ENCODE peak calls at places on chromosome X, in seven cellular contexts. One of them, this sample, is unnamed.

GRCh38 chrX:124033821-124034220 is 72.3 kb downstream of the STAG2 start:
- DNase-seq in GM04503: no peak
- DNase-seq in lower leg skin: no peak
- DNase-seq in amniotic stem cell: peak
- DNase-seq in glutamatergic neuron: no peak
- DNase-seq in stimulated activated CD4-positive, alpha-beta T cell treated with anti-CD3 and anti-CD28 coated beads, Interleukin-15, amount 100 ng/mL, for 48 hours: no peak
- DNase-seq in NCI-H2171 treated with DMSO at 0.1 percent for 48 hours: no peak
- DNase-seq in this sample: no peak

GRCh38 chrX:103254171-103254824 is 657 bp downstream of the TCEAL8 start:
- DNase-seq in GM04503: no peak
- DNase-seq in lower leg skin: no peak
- DNase-seq in amniotic stem cell: no peak
- DNase-seq in glutamatergic neuron: peak
- DNase-seq in stimulated activated CD4-positive, alpha-beta T cell treated with anti-CD3 and anti-CD28 coated beads, Interleukin-15, amount 100 ng/mL, for 48 hours: peak
- DNase-seq in NCI-H2171 treated with DMSO at 0.1 percent for 48 hours: peak
- DNase-seq in this sample: peak

GRCh38 chrX:22135994-22136684 is 104.0 kb downstream of the PHEX start:
- DNase-seq in GM04503: no peak
- DNase-seq in lower leg skin: no peak
- DNase-seq in amniotic stem cell: peak
- DNase-seq in glutamatergic neuron: no peak
- DNase-seq in stimulated activated CD4-positive, alpha-beta T cell treated with anti-CD3 and anti-CD28 coated beads, Interleukin-15, amount 100 ng/mL, for 48 hours: no peak
- DNase-seq in NCI-H2171 treated with DMSO at 0.1 percent for 48 hours: peak
- DNase-seq in this sample: peak

GRCh38 chrX:56764975-56765791 is 36.1 kb downstream of the NBDY start:
- DNase-seq in GM04503: no peak
- DNase-seq in lower leg skin: peak
- DNase-seq in amniotic stem cell: no peak
- DNase-seq in glutamatergic neuron: no peak
- DNase-seq in stimulated activated CD4-positive, alpha-beta T cell treated with anti-CD3 and anti-CD28 coated beads, Interleukin-15, amount 100 ng/mL, for 48 hours: no peak
- DNase-seq in NCI-H2171 treated with DMSO at 0.1 percent for 48 hours: no peak
- DNase-seq in this sample: no peak

GRCh38 chrX:104565791-104566687 is at the start of gene IL1RAPL2:
- DNase-seq in GM04503: no peak
- DNase-seq in lower leg skin: no peak
- DNase-seq in amniotic stem cell: no peak
- DNase-seq in glutamatergic neuron: peak
- DNase-seq in stimulated activated CD4-positive, alpha-beta T cell treated with anti-CD3 and anti-CD28 coated beads, Interleukin-15, amount 100 ng/mL, for 48 hours: no peak
- DNase-seq in NCI-H2171 treated with DMSO at 0.1 percent for 48 hours: no peak
- DNase-seq in this sample: peak

GRCh38 chrX:15177316-15177715 is 92.6 kb downstream of the ASB9 start:
- DNase-seq in GM04503: no peak
- DNase-seq in lower leg skin: no peak
- DNase-seq in amniotic stem cell: no peak
- DNase-seq in glutamatergic neuron: no peak
- DNase-seq in stimulated activated CD4-positive, alpha-beta T cell treated with anti-CD3 and anti-CD28 coated beads, Interleukin-15, amount 100 ng/mL, for 48 hours: no peak
- DNase-seq in NCI-H2171 treated with DMSO at 0.1 percent for 48 hours: no peak
- DNase-seq in this sample: no peak

GRCh38 chrX:8364369-8365141 is 100.1 kb upstream of the VCX3B start:
- DNase-seq in GM04503: no peak
- DNase-seq in lower leg skin: no peak
- DNase-seq in amniotic stem cell: no peak
- DNase-seq in glutamatergic neuron: peak
- DNase-seq in stimulated activated CD4-positive, alpha-beta T cell treated with anti-CD3 and anti-CD28 coated beads, Interleukin-15, amount 100 ng/mL, for 48 hours: no peak
- DNase-seq in NCI-H2171 treated with DMSO at 0.1 percent for 48 hours: peak
- DNase-seq in this sample: peak

GRCh38 chrX:13699183-13699826 is 10.4 kb downstream of the RAB9A start:
- DNase-seq in GM04503: no peak
- DNase-seq in lower leg skin: no peak
- DNase-seq in amniotic stem cell: no peak
- DNase-seq in glutamatergic neuron: no peak
- DNase-seq in stimulated activated CD4-positive, alpha-beta T cell treated with anti-CD3 and anti-CD28 coated beads, Interleukin-15, amount 100 ng/mL, for 48 hours: no peak
- DNase-seq in NCI-H2171 treated with DMSO at 0.1 percent for 48 hours: no peak
- DNase-seq in this sample: peak

GRCh38 chrX:126723881-126724280 is 95.6 kb upstream of the PRR32 start:
- DNase-seq in GM04503: no peak
- DNase-seq in lower leg skin: no peak
- DNase-seq in amniotic stem cell: no peak
- DNase-seq in glutamatergic neuron: no peak
- DNase-seq in stimulated activated CD4-positive, alpha-beta T cell treated with anti-CD3 and anti-CD28 coated beads, Interleukin-15, amount 100 ng/mL, for 48 hours: no peak
- DNase-seq in NCI-H2171 treated with DMSO at 0.1 percent for 48 hours: peak
- DNase-seq in this sample: no peak

GRCh38 chrX:131752493-131753198 is 208.8 kb downstream of the OR13H1 start:
- DNase-seq in GM04503: peak
- DNase-seq in lower leg skin: peak
- DNase-seq in amniotic stem cell: peak
- DNase-seq in glutamatergic neuron: no peak
- DNase-seq in stimulated activated CD4-positive, alpha-beta T cell treated with anti-CD3 and anti-CD28 coated beads, Interleukin-15, amount 100 ng/mL, for 48 hours: no peak
- DNase-seq in NCI-H2171 treated with DMSO at 0.1 percent for 48 hours: no peak
- DNase-seq in this sample: peak

GRCh38 chrX:39162322-39162721 is 361.1 kb downstream of the MID1IP1 start:
- DNase-seq in GM04503: no peak
- DNase-seq in lower leg skin: peak
- DNase-seq in amniotic stem cell: no peak
- DNase-seq in glutamatergic neuron: peak
- DNase-seq in stimulated activated CD4-positive, alpha-beta T cell treated with anti-CD3 and anti-CD28 coated beads, Interleukin-15, amount 100 ng/mL, for 48 hours: peak
- DNase-seq in NCI-H2171 treated with DMSO at 0.1 percent for 48 hours: no peak
- DNase-seq in this sample: peak

GRCh38 chrX:149618871-149619270 is 12.7 kb downstream of the TMEM185A start:
- DNase-seq in GM04503: no peak
- DNase-seq in lower leg skin: no peak
- DNase-seq in amniotic stem cell: no peak
- DNase-seq in glutamatergic neuron: no peak
- DNase-seq in stimulated activated CD4-positive, alpha-beta T cell treated with anti-CD3 and anti-CD28 coated beads, Interleukin-15, amount 100 ng/mL, for 48 hours: no peak
- DNase-seq in NCI-H2171 treated with DMSO at 0.1 percent for 48 hours: no peak
- DNase-seq in this sample: no peak